ENCODE peak calls at places on chromosomes 11 and 22, in nine cellular contexts. One of them, this sample, is unnamed.

GRCh38 chr22:29348956-29349355 is 33.5 kb upstream of the RASL10A start:
- DNase-seq in mesendoderm: no peak
- DNase-seq in upper lobe of right lung: no peak
- DNase-seq in brain microvascular endothelial cell: no peak
- DNase-seq in right lobe of liver: no peak
- DNase-seq in ascending aorta: no peak
- DNase-seq in K562: no peak
- DNase-seq in ovary: no peak
- DNase-seq in mammary epithelial cell: peak; percentile 35
- DNase-seq in this sample: no peak

GRCh38 chr22:37549704-37550059 is 10.6 kb upstream of the CDC42EP1 start:
- DNase-seq in mesendoderm: peak; percentile 69
- DNase-seq in upper lobe of right lung: peak; percentile 81
- DNase-seq in brain microvascular endothelial cell: no peak
- DNase-seq in right lobe of liver: peak; percentile 89
- DNase-seq in ascending aorta: no peak
- DNase-seq in K562: no peak
- DNase-seq in ovary: peak; percentile 71
- DNase-seq in mammary epithelial cell: no peak
- DNase-seq in this sample: no peak

GRCh38 chr11:32713496-32713895 is 81.0 kb downstream of the CCDC73 start:
- DNase-seq in mesendoderm: no peak
- DNase-seq in upper lobe of right lung: no peak
- DNase-seq in brain microvascular endothelial cell: no peak
- DNase-seq in right lobe of liver: no peak
- DNase-seq in ascending aorta: no peak
- DNase-seq in K562: no peak
- DNase-seq in ovary: no peak
- DNase-seq in mammary epithelial cell: no peak
- DNase-seq in this sample: no peak

GRCh38 chr22:17951315-17951714 is 73.0 kb downstream of the MICAL3 start:
- DNase-seq in mesendoderm: no peak
- DNase-seq in upper lobe of right lung: no peak
- DNase-seq in brain microvascular endothelial cell: no peak
- DNase-seq in right lobe of liver: no peak
- DNase-seq in ascending aorta: no peak
- DNase-seq in K562: no peak
- DNase-seq in ovary: no peak
- DNase-seq in mammary epithelial cell: no peak
- DNase-seq in this sample: no peak

GRCh38 chr11:79312591-79313267 is 128.1 kb downstream of the TENM4 start:
- DNase-seq in mesendoderm: no peak
- DNase-seq in upper lobe of right lung: no peak
- DNase-seq in brain microvascular endothelial cell: no peak
- DNase-seq in right lobe of liver: no peak
- DNase-seq in ascending aorta: no peak
- DNase-seq in K562: no peak
- DNase-seq in ovary: no peak
- DNase-seq in mammary epithelial cell: no peak
- DNase-seq in this sample: no peak

GRCh38 chr11:119101759-119102423 is at the start of gene DPAGT1:
- DNase-seq in mesendoderm: peak; percentile 100
- DNase-seq in upper lobe of right lung: peak; percentile 91
- DNase-seq in brain microvascular endothelial cell: peak; percentile 96
- DNase-seq in right lobe of liver: peak; percentile 88
- DNase-seq in ascending aorta: peak; percentile 70
- DNase-seq in K562: peak; percentile 86
- DNase-seq in ovary: peak; percentile 87
- DNase-seq in mammary epithelial cell: peak; percentile 97
- DNase-seq in this sample: peak; percentile 97

GRCh38 chr11:33670250-33671011 is 30.2 kb downstream of the C11orf91 start:
- DNase-seq in mesendoderm: no peak
- DNase-seq in upper lobe of right lung: no peak
- DNase-seq in brain microvascular endothelial cell: peak; percentile 72
- DNase-seq in right lobe of liver: no peak
- DNase-seq in ascending aorta: no peak
- DNase-seq in K562: no peak
- DNase-seq in ovary: no peak
- DNase-seq in mammary epithelial cell: peak; percentile 69
- DNase-seq in this sample: no peak

GRCh38 chr11:83044958-83045712 is 26.6 kb downstream of the RAB30 start:
- DNase-seq in mesendoderm: no peak
- DNase-seq in upper lobe of right lung: no peak
- DNase-seq in brain microvascular endothelial cell: peak; percentile 91
- DNase-seq in right lobe of liver: no peak
- DNase-seq in ascending aorta: no peak
- DNase-seq in K562: peak; percentile 18
- DNase-seq in ovary: no peak
- DNase-seq in mammary epithelial cell: peak; percentile 61
- DNase-seq in this sample: no peak

GRCh38 chr11:94132152-94132558 is 3.5 kb downstream of the PANX1 start:
- DNase-seq in mesendoderm: peak; percentile 64
- DNase-seq in upper lobe of right lung: no peak
- DNase-seq in brain microvascular endothelial cell: peak; percentile 83
- DNase-seq in right lobe of liver: no peak
- DNase-seq in ascending aorta: no peak
- DNase-seq in K562: no peak
- DNase-seq in ovary: no peak
- DNase-seq in mammary epithelial cell: peak; percentile 92
- DNase-seq in this sample: no peak

GRCh38 chr22:34880667-34881066 is 185.3 kb upstream of the ISX start:
- DNase-seq in mesendoderm: no peak
- DNase-seq in upper lobe of right lung: no peak
- DNase-seq in brain microvascular endothelial cell: no peak
- DNase-seq in right lobe of liver: no peak
- DNase-seq in ascending aorta: no peak
- DNase-seq in K562: no peak
- DNase-seq in ovary: no peak
- DNase-seq in mammary epithelial cell: no peak
- DNase-seq in this sample: no peak

GRCh38 chr11:1263036-1263435 is 40.2 kb downstream of the MUC5B start:
- DNase-seq in mesendoderm: no peak
- DNase-seq in upper lobe of right lung: no peak
- DNase-seq in brain microvascular endothelial cell: no peak
- DNase-seq in right lobe of liver: no peak
- DNase-seq in ascending aorta: no peak
- DNase-seq in K562: no peak
- DNase-seq in ovary: no peak
- DNase-seq in mammary epithelial cell: no peak
- DNase-seq in this sample: no peak

GRCh38 chr11:2265396-2265795 is 5.0 kb downstream of the ASCL2 start:
- DNase-seq in mesendoderm: no peak
- DNase-seq in upper lobe of right lung: peak; percentile 65
- DNase-seq in brain microvascular endothelial cell: no peak
- DNase-seq in right lobe of liver: peak; percentile 50
- DNase-seq in ascending aorta: no peak
- DNase-seq in K562: peak; percentile 5
- DNase-seq in ovary: peak; percentile 14
- DNase-seq in mammary epithelial cell: no peak
- DNase-seq in this sample: no peak

GRCh38 chr11:13963169-13963948 is 836 bp downstream of the SPON1 start:
- DNase-seq in mesendoderm: peak; percentile 63
- DNase-seq in upper lobe of right lung: no peak
- DNase-seq in brain microvascular endothelial cell: no peak
- DNase-seq in right lobe of liver: no peak
- DNase-seq in ascending aorta: no peak
- DNase-seq in K562: peak; percentile 7
- DNase-seq in ovary: peak; percentile 65
- DNase-seq in mammary epithelial cell: no peak
- DNase-seq in this sample: no peak

GRCh38 chr11:122038543-122038942 is 77.5 kb downstream of the BLID start:
- DNase-seq in mesendoderm: peak; percentile 96
- DNase-seq in upper lobe of right lung: no peak
- DNase-seq in brain microvascular endothelial cell: peak; percentile 77
- DNase-seq in right lobe of liver: no peak
- DNase-seq in ascending aorta: no peak
- DNase-seq in K562: no peak
- DNase-seq in ovary: no peak
- DNase-seq in mammary epithelial cell: peak; percentile 27
- DNase-seq in this sample: peak; percentile 20

GRCh38 chr11:111777094-111778046 is 11.2 kb upstream of the PPP2R1B start:
- DNase-seq in mesendoderm: peak; percentile 71
- DNase-seq in upper lobe of right lung: no peak
- DNase-seq in brain microvascular endothelial cell: peak; percentile 57
- DNase-seq in right lobe of liver: no peak
- DNase-seq in ascending aorta: no peak
- DNase-seq in K562: peak; percentile 67
- DNase-seq in ovary: no peak
- DNase-seq in mammary epithelial cell: peak; percentile 51
- DNase-seq in this sample: peak; percentile 25

GRCh38 chr22:50705219-50705691 is 32.6 kb downstream of the SHANK3 start:
- DNase-seq in mesendoderm: peak; percentile 95
- DNase-seq in upper lobe of right lung: peak; percentile 69
- DNase-seq in brain microvascular endothelial cell: peak; percentile 66
- DNase-seq in right lobe of liver: peak; percentile 69
- DNase-seq in ascending aorta: no peak
- DNase-seq in K562: peak; percentile 50
- DNase-seq in ovary: peak; percentile 64
- DNase-seq in mammary epithelial cell: no peak
- DNase-seq in this sample: peak; percentile 51

GRCh38 chr11:78841451-78842060 is 266.9 kb upstream of the NARS2 start:
- DNase-seq in mesendoderm: peak; percentile 31
- DNase-seq in upper lobe of right lung: no peak
- DNase-seq in brain microvascular endothelial cell: no peak
- DNase-seq in right lobe of liver: no peak
- DNase-seq in ascending aorta: no peak
- DNase-seq in K562: no peak
- DNase-seq in ovary: no peak
- DNase-seq in mammary epithelial cell: peak; percentile 43
- DNase-seq in this sample: no peak

GRCh38 chr11:75667268-75667830 is 1.5 kb downstream of the MAP6 start:
- DNase-seq in mesendoderm: peak; percentile 53
- DNase-seq in upper lobe of right lung: peak; percentile 77
- DNase-seq in brain microvascular endothelial cell: no peak
- DNase-seq in right lobe of liver: no peak
- DNase-seq in ascending aorta: no peak
- DNase-seq in K562: no peak
- DNase-seq in ovary: peak; percentile 51
- DNase-seq in mammary epithelial cell: no peak
- DNase-seq in this sample: no peak
- H3K27me3 ChIP-seq in mesendoderm: peaks cover 53% of the 10 kb centered on the region
- H3K27me3 ChIP-seq in upper lobe of right lung: peaks cover 32% of the 10 kb centered on the region
- H3K27me3 ChIP-seq in brain microvascular endothelial cell: peaks cover 50% of the 10 kb centered on the region
- H3K27me3 ChIP-seq in right lobe of liver: peaks cover 14% of the 10 kb centered on the region
- H3K27me3 ChIP-seq in ascending aorta: no peaks in the 10 kb centered on the region
- H3K27me3 ChIP-seq in K562: peaks cover 22% of the 10 kb centered on the region
- H3K27me3 ChIP-seq in ovary: no peaks in the 10 kb centered on the region
- H3K27me3 ChIP-seq in mammary epithelial cell: peaks cover 6% of the 10 kb centered on the region
- H3K27me3 ChIP-seq in this sample: peaks cover 83% of the 10 kb centered on the region

GRCh38 chr22:42328130-42328821 is 57.8 kb upstream of the TCF20 start:
- DNase-seq in mesendoderm: no peak
- DNase-seq in upper lobe of right lung: no peak
- DNase-seq in brain microvascular endothelial cell: no peak
- DNase-seq in right lobe of liver: no peak
- DNase-seq in ascending aorta: no peak
- DNase-seq in K562: no peak
- DNase-seq in ovary: no peak
- DNase-seq in mammary epithelial cell: no peak
- DNase-seq in this sample: no peak

GRCh38 chr22:42330953-42331525 is 60.6 kb upstream of the TCF20 start:
- DNase-seq in mesendoderm: no peak
- DNase-seq in upper lobe of right lung: no peak
- DNase-seq in brain microvascular endothelial cell: no peak
- DNase-seq in right lobe of liver: no peak
- DNase-seq in ascending aorta: no peak
- DNase-seq in K562: no peak
- DNase-seq in ovary: no peak
- DNase-seq in mammary epithelial cell: no peak
- DNase-seq in this sample: no peak

GRCh38 chr22:42329504-42329903 is 59.1 kb upstream of the TCF20 start:
- DNase-seq in mesendoderm: no peak
- DNase-seq in upper lobe of right lung: no peak
- DNase-seq in brain microvascular endothelial cell: no peak
- DNase-seq in right lobe of liver: no peak
- DNase-seq in ascending aorta: no peak
- DNase-seq in K562: no peak
- DNase-seq in ovary: no peak
- DNase-seq in mammary epithelial cell: no peak
- DNase-seq in this sample: no peak

GRCh38 chr22:42332089-42332488 is 61.6 kb upstream of the TCF20 start:
- DNase-seq in mesendoderm: no peak
- DNase-seq in upper lobe of right lung: no peak
- DNase-seq in brain microvascular endothelial cell: no peak
- DNase-seq in right lobe of liver: no peak
- DNase-seq in ascending aorta: no peak
- DNase-seq in K562: no peak
- DNase-seq in ovary: no peak
- DNase-seq in mammary epithelial cell: no peak
- DNase-seq in this sample: no peak

GRCh38 chr22:42330170-42330569 is 59.7 kb upstream of the TCF20 start:
- DNase-seq in mesendoderm: no peak
- DNase-seq in upper lobe of right lung: no peak
- DNase-seq in brain microvascular endothelial cell: no peak
- DNase-seq in right lobe of liver: no peak
- DNase-seq in ascending aorta: no peak
- DNase-seq in K562: no peak
- DNase-seq in ovary: no peak
- DNase-seq in mammary epithelial cell: no peak
- DNase-seq in this sample: no peak
- H3K27me3 ChIP-seq in mesendoderm: no peaks in the 10 kb centered on the region
- H3K27me3 ChIP-seq in upper lobe of right lung: no peaks in the 10 kb centered on the region
- H3K27me3 ChIP-seq in brain microvascular endothelial cell: peaks cover 6% of the 10 kb centered on the region
- H3K27me3 ChIP-seq in right lobe of liver: no peaks in the 10 kb centered on the region
- H3K27me3 ChIP-seq in ascending aorta: no peaks in the 10 kb centered on the region
- H3K27me3 ChIP-seq in K562: no peaks in the 10 kb centered on the region
- H3K27me3 ChIP-seq in ovary: no peaks in the 10 kb centered on the region
- H3K27me3 ChIP-seq in mammary epithelial cell: no peaks in the 10 kb centered on the region
- H3K27me3 ChIP-seq in this sample: no peaks in the 10 kb centered on the region

DNA sequence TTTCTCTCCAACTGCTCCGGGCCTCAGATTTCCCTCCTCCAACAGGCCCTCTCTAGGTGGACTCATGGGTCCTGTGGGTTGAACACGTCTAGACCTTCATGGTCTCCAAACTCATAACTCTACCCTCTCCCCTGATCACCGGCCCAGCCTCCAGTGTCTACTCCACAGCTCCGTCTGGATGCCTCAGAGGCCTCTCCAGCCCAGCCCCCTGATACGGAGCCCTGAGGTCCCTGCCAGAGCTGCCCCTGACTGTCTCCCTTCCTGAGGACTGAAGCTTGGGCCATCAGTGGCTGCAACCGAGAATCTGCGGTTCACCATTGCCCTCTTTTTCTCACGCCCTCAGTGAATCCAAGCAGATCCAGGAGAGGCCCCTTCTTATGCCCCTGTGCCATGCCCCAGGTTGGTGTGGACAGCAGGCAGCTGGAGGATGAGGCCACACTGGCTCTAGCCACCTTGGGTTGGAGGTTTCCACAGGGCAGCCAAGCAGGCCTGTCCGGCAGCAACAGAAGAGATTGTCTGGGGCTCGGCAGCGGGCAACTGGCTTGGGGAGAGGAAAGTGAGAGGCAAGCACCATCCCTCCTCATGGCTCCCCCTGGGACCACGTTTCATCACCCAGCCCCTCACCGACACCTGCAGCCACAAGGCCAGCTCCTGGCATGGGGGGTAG is 104.6 kb upstream of the FGF3 start:
- DNase-seq in mesendoderm: no peak
- DNase-seq in upper lobe of right lung: peak; percentile 57
- DNase-seq in brain microvascular endothelial cell: no peak
- DNase-seq in right lobe of liver: peak; percentile 42
- DNase-seq in ascending aorta: no peak
- DNase-seq in K562: no peak
- DNase-seq in ovary: peak; percentile 7
- DNase-seq in mammary epithelial cell: no peak
- DNase-seq in this sample: no peak
- H3K27me3 ChIP-seq in mesendoderm: no peaks in the 10 kb centered on the region
- H3K27me3 ChIP-seq in upper lobe of right lung: peaks cover 4% of the 10 kb centered on the region
- H3K27me3 ChIP-seq in brain microvascular endothelial cell: peaks cover 17% of the 10 kb centered on the region
- H3K27me3 ChIP-seq in right lobe of liver: no peaks in the 10 kb centered on the region
- H3K27me3 ChIP-seq in ascending aorta: no peaks in the 10 kb centered on the region
- H3K27me3 ChIP-seq in K562: peaks cover 17% of the 10 kb centered on the region
- H3K27me3 ChIP-seq in ovary: no peaks in the 10 kb centered on the region
- H3K27me3 ChIP-seq in mammary epithelial cell: no peaks in the 10 kb centered on the region
- H3K27me3 ChIP-seq in this sample: peaks cover 29% of the 10 kb centered on the region

GRCh38 chr11:125170001-125170405 is 5.5 kb downstream of the PKNOX2 start:
- DNase-seq in mesendoderm: peak; percentile 61
- DNase-seq in upper lobe of right lung: no peak
- DNase-seq in brain microvascular endothelial cell: peak; percentile 37
- DNase-seq in right lobe of liver: no peak
- DNase-seq in ascending aorta: no peak
- DNase-seq in K562: no peak
- DNase-seq in ovary: no peak
- DNase-seq in mammary epithelial cell: no peak
- DNase-seq in this sample: no peak
- H3K27me3 ChIP-seq in mesendoderm: no peaks in the 10 kb centered on the region
- H3K27me3 ChIP-seq in upper lobe of right lung: peaks cover 42% of the 10 kb centered on the region
- H3K27me3 ChIP-seq in brain microvascular endothelial cell: no peaks in the 10 kb centered on the region
- H3K27me3 ChIP-seq in right lobe of liver: peaks cover 7% of the 10 kb centered on the region
- H3K27me3 ChIP-seq in ascending aorta: no peaks in the 10 kb centered on the region
- H3K27me3 ChIP-seq in K562: peaks cover 31% of the 10 kb centered on the region
- H3K27me3 ChIP-seq in ovary: no peaks in the 10 kb centered on the region
- H3K27me3 ChIP-seq in mammary epithelial cell: peaks cover 11% of the 10 kb centered on the region
- H3K27me3 ChIP-seq in this sample: peaks cover 11% of the 10 kb centered on the region